ENCODE peak calls at places on chromosomes 3 and 15, in eight cellular contexts. One of them, this sample, is unnamed. For H3K27me3, the result is how much of the 10 kb centered on the place peaks cover.

GRCh38 chr3:153734777-153735551 is 386.2 kb upstream of the ARHGEF26 start:
- DNase-seq in mammary epithelial cell: peak
- DNase-seq in endodermal cell: no peak
- DNase-seq in HL-60: no peak
- DNase-seq in mesendoderm: no peak
- DNase-seq in K562: no peak
- DNase-seq in small intestine: peak
- DNase-seq in ovary: no peak
- DNase-seq in this sample: no peak

GRCh38 chr3:96813134-96813819 is 1.1 kb upstream of the EPHA6 start:
- DNase-seq in endodermal cell: peak
- DNase-seq in small intestine: peak
- DNase-seq in K562: no peak
- DNase-seq in HL-60: peak
- DNase-seq in mesendoderm: peak
- DNase-seq in mammary epithelial cell: peak
- DNase-seq in ovary: peak
- DNase-seq in this sample: peak

GRCh38 chr3:40899286-40899712 is 300.0 kb upstream of the CTNNB1 start:
- DNase-seq in mesendoderm: peak
- DNase-seq in small intestine: no peak
- DNase-seq in HL-60: no peak
- DNase-seq in endodermal cell: no peak
- DNase-seq in mammary epithelial cell: peak
- DNase-seq in ovary: no peak
- DNase-seq in K562: no peak
- DNase-seq in this sample: peak

GRCh38 chr3:182668974-182669373 is 124.3 kb upstream of the ATP11B start:
- DNase-seq in mammary epithelial cell: peak
- DNase-seq in endodermal cell: no peak
- DNase-seq in small intestine: no peak
- DNase-seq in mesendoderm: no peak
- DNase-seq in HL-60: no peak
- DNase-seq in K562: no peak
- DNase-seq in ovary: no peak
- DNase-seq in this sample: no peak

GRCh38 chr3:69740103-69741021 is 1.1 kb downstream of the MITF start:
- DNase-seq in small intestine: peak
- DNase-seq in mammary epithelial cell: peak
- DNase-seq in ovary: peak
- DNase-seq in mesendoderm: peak
- DNase-seq in K562: peak
- DNase-seq in endodermal cell: peak
- DNase-seq in HL-60: no peak
- DNase-seq in this sample: no peak

GRCh38 chr3:100796556-100796955 is 87.3 kb downstream of the TFG start:
- DNase-seq in endodermal cell: no peak
- DNase-seq in K562: no peak
- DNase-seq in small intestine: peak
- DNase-seq in ovary: no peak
- DNase-seq in mammary epithelial cell: peak
- DNase-seq in HL-60: no peak
- DNase-seq in mesendoderm: peak
- DNase-seq in this sample: no peak

GRCh38 chr3:44648564-44649229 is at the start of gene ZNF35:
- DNase-seq in K562: peak
- DNase-seq in mammary epithelial cell: peak
- DNase-seq in ovary: peak
- DNase-seq in mesendoderm: peak
- DNase-seq in HL-60: peak
- DNase-seq in small intestine: peak
- DNase-seq in endodermal cell: peak
- DNase-seq in this sample: peak

GRCh38 chr3:117407317-117407716 is 697.7 kb downstream of the TUSC7 start:
- DNase-seq in K562: no peak
- DNase-seq in ovary: no peak
- DNase-seq in HL-60: peak
- DNase-seq in endodermal cell: no peak
- DNase-seq in mesendoderm: peak
- DNase-seq in mammary epithelial cell: peak
- DNase-seq in small intestine: peak
- DNase-seq in this sample: no peak

GRCh38 chr15:56936929-56937328 is 18.5 kb downstream of the TCF12 start:
- DNase-seq in K562: no peak
- DNase-seq in small intestine: no peak
- DNase-seq in mesendoderm: no peak
- DNase-seq in HL-60: no peak
- DNase-seq in ovary: no peak
- DNase-seq in mammary epithelial cell: no peak
- DNase-seq in endodermal cell: no peak
- DNase-seq in this sample: no peak

DNA sequence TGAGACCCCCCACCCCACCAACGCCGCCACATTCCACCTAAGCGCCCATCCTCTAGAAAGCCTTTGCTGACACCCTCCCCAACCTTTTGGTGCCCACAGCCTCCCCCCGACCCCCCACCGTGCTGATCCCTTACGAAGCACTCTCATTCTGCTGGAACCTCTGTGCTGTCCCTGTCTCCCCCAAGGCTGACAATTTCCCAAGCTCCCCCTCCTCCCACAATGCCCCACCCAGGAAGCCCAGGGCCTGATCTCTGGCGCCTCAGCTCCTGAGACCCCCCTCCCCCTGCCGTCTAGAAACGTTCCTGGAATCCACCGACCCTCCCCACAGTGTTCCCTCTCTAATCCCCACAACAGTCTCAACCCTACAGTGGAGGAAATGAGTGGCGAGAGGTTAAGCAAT is 18.4 kb downstream of the MYL3 start:
- DNase-seq in mesendoderm: peak
- DNase-seq in small intestine: no peak
- DNase-seq in ovary: no peak
- DNase-seq in HL-60: no peak
- DNase-seq in endodermal cell: no peak
- DNase-seq in K562: no peak
- DNase-seq in mammary epithelial cell: no peak
- DNase-seq in this sample: no peak
- H3K4me3 ChIP-seq in mesendoderm: no peak
- H3K4me3 ChIP-seq in small intestine: no peak
- H3K4me3 ChIP-seq in ovary: peak
- H3K4me3 ChIP-seq in HL-60: no peak
- H3K4me3 ChIP-seq in endodermal cell: no peak
- H3K4me3 ChIP-seq in K562: no peak
- H3K4me3 ChIP-seq in mammary epithelial cell: no peak
- H3K4me3 ChIP-seq in this sample: peak

GRCh38 chr15:40277472-40277871 is 5.4 kb downstream of the ANKRD63 start:
- DNase-seq in endodermal cell: no peak
- DNase-seq in ovary: no peak
- DNase-seq in HL-60: peak
- DNase-seq in mammary epithelial cell: no peak
- DNase-seq in K562: no peak
- DNase-seq in small intestine: no peak
- DNase-seq in mesendoderm: no peak
- DNase-seq in this sample: no peak

GRCh38 chr15:40278026-40278425 is 4.8 kb downstream of the ANKRD63 start:
- DNase-seq in small intestine: no peak
- DNase-seq in K562: no peak
- DNase-seq in endodermal cell: no peak
- DNase-seq in HL-60: no peak
- DNase-seq in mammary epithelial cell: no peak
- DNase-seq in ovary: no peak
- DNase-seq in mesendoderm: no peak
- DNase-seq in this sample: no peak

GRCh38 chr15:40281057-40281850 is 1.6 kb downstream of the ANKRD63 start:
- DNase-seq in HL-60: no peak
- DNase-seq in ovary: no peak
- DNase-seq in endodermal cell: no peak
- DNase-seq in K562: no peak
- DNase-seq in mesendoderm: peak
- DNase-seq in small intestine: no peak
- DNase-seq in mammary epithelial cell: no peak
- DNase-seq in this sample: no peak

GRCh38 chr15:40280260-40281056 is 2.4 kb downstream of the ANKRD63 start:
- DNase-seq in endodermal cell: peak
- DNase-seq in small intestine: no peak
- DNase-seq in mammary epithelial cell: no peak
- DNase-seq in mesendoderm: peak
- DNase-seq in ovary: no peak
- DNase-seq in HL-60: no peak
- DNase-seq in K562: no peak
- DNase-seq in this sample: no peak

DNA sequence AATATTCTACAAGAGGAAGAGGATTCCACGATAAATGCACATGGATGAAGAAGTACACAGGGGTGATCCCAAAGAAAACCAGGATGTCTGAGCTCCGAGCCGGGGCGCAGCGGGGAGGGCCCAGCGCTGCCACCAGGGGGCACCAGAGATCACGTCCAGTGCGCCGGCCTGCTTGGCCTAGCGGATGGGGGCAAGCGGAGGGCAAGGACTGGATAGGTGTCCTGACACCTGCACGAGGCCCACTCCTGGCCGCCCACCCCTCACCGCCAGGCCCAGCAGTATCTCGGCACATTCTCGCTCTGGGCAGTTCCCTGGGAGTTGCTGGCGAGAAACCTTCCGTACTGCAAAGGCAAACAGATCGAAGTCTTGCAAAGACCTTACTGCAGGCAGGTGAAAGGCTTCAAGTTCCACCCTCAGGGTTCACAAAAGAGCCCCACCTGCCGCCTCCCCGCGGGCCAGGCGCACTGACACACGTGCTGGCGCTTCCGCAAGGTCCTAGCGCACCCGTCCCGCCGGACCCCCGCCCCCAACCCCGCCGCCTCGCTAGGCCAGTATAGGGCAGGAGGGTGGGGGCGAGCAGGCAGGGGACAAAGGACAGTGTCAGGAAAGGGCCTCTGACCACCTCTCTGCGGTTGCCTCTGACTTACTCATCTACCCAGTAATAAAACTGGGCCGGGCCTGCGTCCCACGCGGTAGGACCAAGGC is 3.3 kb downstream of the ANKRD63 start:
- DNase-seq in small intestine: peak
- DNase-seq in K562: peak
- DNase-seq in ovary: peak
- DNase-seq in endodermal cell: peak
- DNase-seq in HL-60: peak
- DNase-seq in mesendoderm: peak
- DNase-seq in mammary epithelial cell: peak
- DNase-seq in this sample: peak
- H3K27me3 ChIP-seq in small intestine: under half
- H3K27me3 ChIP-seq in K562: under half
- H3K27me3 ChIP-seq in ovary: under half
- H3K27me3 ChIP-seq in endodermal cell: half or more
- H3K27me3 ChIP-seq in HL-60: under half
- H3K27me3 ChIP-seq in mesendoderm: under half
- H3K27me3 ChIP-seq in mammary epithelial cell: under half
- H3K27me3 ChIP-seq in this sample: under half

DNA sequence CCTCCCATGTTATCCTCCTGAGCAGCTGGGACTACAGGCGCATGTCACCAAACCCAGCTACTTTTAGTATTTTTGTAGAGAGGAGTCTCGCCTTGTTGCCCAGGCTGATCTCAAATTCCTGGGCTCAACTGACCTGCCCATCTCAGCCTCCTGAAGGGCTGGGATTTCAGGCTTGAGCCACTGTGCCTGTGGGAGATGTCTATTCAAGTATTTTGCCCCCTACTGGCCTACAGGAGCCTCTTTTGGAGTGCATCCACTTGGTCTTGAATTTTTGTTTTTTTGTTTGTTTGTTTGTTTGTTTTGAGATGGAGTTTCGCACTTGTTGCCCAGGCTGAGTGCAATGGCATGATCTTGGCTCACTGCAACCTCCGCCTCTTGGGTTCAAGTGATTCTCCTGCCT is 3.2 kb upstream of the DHX30 start:
- DNase-seq in HL-60: no peak
- DNase-seq in endodermal cell: peak
- DNase-seq in K562: no peak
- DNase-seq in mammary epithelial cell: no peak
- DNase-seq in ovary: no peak
- DNase-seq in mesendoderm: peak
- DNase-seq in small intestine: no peak
- DNase-seq in this sample: no peak
- H3K4me3 ChIP-seq in HL-60: no peak
- H3K4me3 ChIP-seq in endodermal cell: no peak
- H3K4me3 ChIP-seq in K562: no peak
- H3K4me3 ChIP-seq in mammary epithelial cell: no peak
- H3K4me3 ChIP-seq in ovary: no peak
- H3K4me3 ChIP-seq in mesendoderm: no peak
- H3K4me3 ChIP-seq in small intestine: no peak
- H3K4me3 ChIP-seq in this sample: no peak

DNA sequence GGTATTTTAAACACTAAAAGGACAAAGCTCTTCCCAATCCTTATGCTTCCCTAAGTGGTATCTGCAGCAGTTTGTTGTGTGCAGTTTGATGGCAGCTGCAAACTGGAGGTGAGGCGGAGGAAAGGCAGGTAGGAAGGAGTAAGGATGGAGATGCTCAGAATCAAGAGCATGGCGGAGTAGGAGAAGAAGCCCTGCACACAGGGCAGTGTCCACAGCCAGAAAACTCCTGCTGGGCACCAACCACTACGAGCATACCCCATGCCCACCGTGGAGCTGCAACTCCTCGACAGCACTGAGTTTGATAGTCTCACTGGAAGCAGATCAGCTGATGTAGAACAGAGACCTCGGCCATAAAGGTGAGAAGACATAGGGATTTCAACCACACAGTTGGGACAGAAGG is 30.3 kb upstream of the ESYT3 start:
- DNase-seq in small intestine: no peak
- DNase-seq in endodermal cell: peak
- DNase-seq in K562: no peak
- DNase-seq in mammary epithelial cell: no peak
- DNase-seq in ovary: no peak
- DNase-seq in HL-60: no peak
- DNase-seq in mesendoderm: no peak
- DNase-seq in this sample: no peak
- H3K27me3 ChIP-seq in small intestine: under half
- H3K27me3 ChIP-seq in endodermal cell: under half
- H3K27me3 ChIP-seq in K562: under half
- H3K27me3 ChIP-seq in mammary epithelial cell: under half
- H3K27me3 ChIP-seq in ovary: under half
- H3K27me3 ChIP-seq in HL-60: under half
- H3K27me3 ChIP-seq in mesendoderm: under half
- H3K27me3 ChIP-seq in this sample: under half

GRCh38 chr3:126955004-126955790 is 27.7 kb upstream of the PLXNA1 start:
- DNase-seq in ovary: peak
- DNase-seq in HL-60: no peak
- DNase-seq in small intestine: no peak
- DNase-seq in endodermal cell: no peak
- DNase-seq in K562: no peak
- DNase-seq in mesendoderm: no peak
- DNase-seq in mammary epithelial cell: no peak
- DNase-seq in this sample: no peak
- H3K4me3 ChIP-seq in ovary: no peak
- H3K4me3 ChIP-seq in HL-60: no peak
- H3K4me3 ChIP-seq in small intestine: no peak
- H3K4me3 ChIP-seq in endodermal cell: no peak
- H3K4me3 ChIP-seq in K562: no peak
- H3K4me3 ChIP-seq in mesendoderm: no peak
- H3K4me3 ChIP-seq in mammary epithelial cell: no peak
- H3K4me3 ChIP-seq in this sample: no peak

This sample was measured in MG63.